ENCODE peak calls at places on chromosomes 12 and 14, in eight cellular contexts. One of them, this sample, is unnamed.
A peak's percentile ranks its signal among the peaks of the same experiment; 100 is the strongest.

GRCh38 chr12:5154091-5154490 is 110.4 kb downstream of the KCNA5 start:
- DNase-seq in stimulated activated CD4-positive, alpha-beta T cell treated with anti-CD3 and anti-CD28 coated beads, Interleukin-4, amount 100 ng/mL, for 48 hours: no peak
- DNase-seq in esophagus squamous epithelium: no peak
- DNase-seq in activated naive CD4-positive, alpha-beta T cell: no peak
- DNase-seq in CD8-positive, alpha-beta memory T cell: no peak
- DNase-seq in stimulated activated naive B cell treated with anti-CD40 and anti-IgM and Interleukin-4, amounts not matched to agents 10 μg/mL and 1 μg/mL and 100 μg/mL, for 72 hours: no peak
- DNase-seq in T-helper 1 cell: no peak
- DNase-seq in T1000: no peak
- DNase-seq in this sample: no peak

GRCh38 chr12:92971869-92972524 is 42.9 kb upstream of the EEA1 start:
- DNase-seq in activated naive CD4-positive, alpha-beta T cell: no peak
- DNase-seq in T1000: no peak
- DNase-seq in T-helper 1 cell: no peak
- DNase-seq in stimulated activated naive B cell treated with anti-CD40 and anti-IgM and Interleukin-4, amounts not matched to agents 10 μg/mL and 1 μg/mL and 100 μg/mL, for 72 hours: no peak
- DNase-seq in esophagus squamous epithelium: no peak
- DNase-seq in CD8-positive, alpha-beta memory T cell: no peak
- DNase-seq in stimulated activated CD4-positive, alpha-beta T cell treated with anti-CD3 and anti-CD28 coated beads, Interleukin-4, amount 100 ng/mL, for 48 hours: no peak
- DNase-seq in this sample: peak; percentile 89

GRCh38 chr14:101008631-101009336 is 105.3 kb upstream of the RTL1 start:
- DNase-seq in activated naive CD4-positive, alpha-beta T cell: no peak
- DNase-seq in T-helper 1 cell: no peak
- DNase-seq in stimulated activated naive B cell treated with anti-CD40 and anti-IgM and Interleukin-4, amounts not matched to agents 10 μg/mL and 1 μg/mL and 100 μg/mL, for 72 hours: no peak
- DNase-seq in stimulated activated CD4-positive, alpha-beta T cell treated with anti-CD3 and anti-CD28 coated beads, Interleukin-4, amount 100 ng/mL, for 48 hours: no peak
- DNase-seq in esophagus squamous epithelium: no peak
- DNase-seq in T1000: no peak
- DNase-seq in CD8-positive, alpha-beta memory T cell: no peak
- DNase-seq in this sample: no peak

GRCh38 chr12:130127909-130128763 is 34.1 kb upstream of the FZD10 start:
- DNase-seq in stimulated activated CD4-positive, alpha-beta T cell treated with anti-CD3 and anti-CD28 coated beads, Interleukin-4, amount 100 ng/mL, for 48 hours: no peak
- DNase-seq in activated naive CD4-positive, alpha-beta T cell: no peak
- DNase-seq in stimulated activated naive B cell treated with anti-CD40 and anti-IgM and Interleukin-4, amounts not matched to agents 10 μg/mL and 1 μg/mL and 100 μg/mL, for 72 hours: no peak
- DNase-seq in T-helper 1 cell: no peak
- DNase-seq in T1000: no peak
- DNase-seq in esophagus squamous epithelium: no peak
- DNase-seq in CD8-positive, alpha-beta memory T cell: no peak
- DNase-seq in this sample: no peak

GRCh38 chr12:84874125-84874824 is 38.3 kb downstream of the SLC6A15 start:
- DNase-seq in activated naive CD4-positive, alpha-beta T cell: no peak
- DNase-seq in T-helper 1 cell: no peak
- DNase-seq in stimulated activated CD4-positive, alpha-beta T cell treated with anti-CD3 and anti-CD28 coated beads, Interleukin-4, amount 100 ng/mL, for 48 hours: no peak
- DNase-seq in CD8-positive, alpha-beta memory T cell: peak; percentile 24
- DNase-seq in esophagus squamous epithelium: no peak
- DNase-seq in T1000: no peak
- DNase-seq in stimulated activated naive B cell treated with anti-CD40 and anti-IgM and Interleukin-4, amounts not matched to agents 10 μg/mL and 1 μg/mL and 100 μg/mL, for 72 hours: no peak
- DNase-seq in this sample: peak; percentile 82

GRCh38 chr14:58907803-58908202 is 270.0 kb downstream of the DACT1 start:
- DNase-seq in T-helper 1 cell: no peak
- DNase-seq in activated naive CD4-positive, alpha-beta T cell: no peak
- DNase-seq in stimulated activated CD4-positive, alpha-beta T cell treated with anti-CD3 and anti-CD28 coated beads, Interleukin-4, amount 100 ng/mL, for 48 hours: no peak
- DNase-seq in T1000: no peak
- DNase-seq in esophagus squamous epithelium: no peak
- DNase-seq in CD8-positive, alpha-beta memory T cell: no peak
- DNase-seq in stimulated activated naive B cell treated with anti-CD40 and anti-IgM and Interleukin-4, amounts not matched to agents 10 μg/mL and 1 μg/mL and 100 μg/mL, for 72 hours: no peak
- DNase-seq in this sample: no peak

GRCh38 chr14:91358654-91359210 is 58.9 kb downstream of the CCDC88C start:
- DNase-seq in stimulated activated naive B cell treated with anti-CD40 and anti-IgM and Interleukin-4, amounts not matched to agents 10 μg/mL and 1 μg/mL and 100 μg/mL, for 72 hours: no peak
- DNase-seq in T1000: no peak
- DNase-seq in activated naive CD4-positive, alpha-beta T cell: no peak
- DNase-seq in stimulated activated CD4-positive, alpha-beta T cell treated with anti-CD3 and anti-CD28 coated beads, Interleukin-4, amount 100 ng/mL, for 48 hours: no peak
- DNase-seq in esophagus squamous epithelium: no peak
- DNase-seq in T-helper 1 cell: no peak
- DNase-seq in CD8-positive, alpha-beta memory T cell: no peak
- DNase-seq in this sample: no peak

GRCh38 chr12:48189331-48190125 is 6.1 kb downstream of the CCDC184 start:
- DNase-seq in stimulated activated CD4-positive, alpha-beta T cell treated with anti-CD3 and anti-CD28 coated beads, Interleukin-4, amount 100 ng/mL, for 48 hours: no peak
- DNase-seq in stimulated activated naive B cell treated with anti-CD40 and anti-IgM and Interleukin-4, amounts not matched to agents 10 μg/mL and 1 μg/mL and 100 μg/mL, for 72 hours: peak; percentile 45
- DNase-seq in CD8-positive, alpha-beta memory T cell: peak; percentile 61
- DNase-seq in T1000: peak; percentile 68
- DNase-seq in activated naive CD4-positive, alpha-beta T cell: peak; percentile 18
- DNase-seq in esophagus squamous epithelium: no peak
- DNase-seq in T-helper 1 cell: peak; percentile 31
- DNase-seq in this sample: peak; percentile 79

GRCh38 chr12:64269161-64269560 is 47.1 kb upstream of the KICS2 start:
- DNase-seq in activated naive CD4-positive, alpha-beta T cell: no peak
- DNase-seq in stimulated activated CD4-positive, alpha-beta T cell treated with anti-CD3 and anti-CD28 coated beads, Interleukin-4, amount 100 ng/mL, for 48 hours: no peak
- DNase-seq in esophagus squamous epithelium: no peak
- DNase-seq in stimulated activated naive B cell treated with anti-CD40 and anti-IgM and Interleukin-4, amounts not matched to agents 10 μg/mL and 1 μg/mL and 100 μg/mL, for 72 hours: no peak
- DNase-seq in T1000: no peak
- DNase-seq in CD8-positive, alpha-beta memory T cell: no peak
- DNase-seq in T-helper 1 cell: no peak
- DNase-seq in this sample: no peak

GRCh38 chr12:93667672-93668071 is 9.5 kb upstream of the CRADD start:
- DNase-seq in stimulated activated naive B cell treated with anti-CD40 and anti-IgM and Interleukin-4, amounts not matched to agents 10 μg/mL and 1 μg/mL and 100 μg/mL, for 72 hours: no peak
- DNase-seq in activated naive CD4-positive, alpha-beta T cell: no peak
- DNase-seq in CD8-positive, alpha-beta memory T cell: no peak
- DNase-seq in T-helper 1 cell: no peak
- DNase-seq in esophagus squamous epithelium: no peak
- DNase-seq in T1000: no peak
- DNase-seq in stimulated activated CD4-positive, alpha-beta T cell treated with anti-CD3 and anti-CD28 coated beads, Interleukin-4, amount 100 ng/mL, for 48 hours: no peak
- DNase-seq in this sample: peak; percentile 43

GRCh38 chr12:12513416-12514006 is 49.2 kb downstream of the DUSP16 start:
- DNase-seq in CD8-positive, alpha-beta memory T cell: no peak
- DNase-seq in T1000: no peak
- DNase-seq in activated naive CD4-positive, alpha-beta T cell: no peak
- DNase-seq in stimulated activated CD4-positive, alpha-beta T cell treated with anti-CD3 and anti-CD28 coated beads, Interleukin-4, amount 100 ng/mL, for 48 hours: no peak
- DNase-seq in T-helper 1 cell: no peak
- DNase-seq in esophagus squamous epithelium: no peak
- DNase-seq in stimulated activated naive B cell treated with anti-CD40 and anti-IgM and Interleukin-4, amounts not matched to agents 10 μg/mL and 1 μg/mL and 100 μg/mL, for 72 hours: no peak
- DNase-seq in this sample: no peak

GRCh38 chr12:57342207-57342691 is 88.6 kb downstream of the R3HDM2 start:
- DNase-seq in activated naive CD4-positive, alpha-beta T cell: no peak
- DNase-seq in stimulated activated CD4-positive, alpha-beta T cell treated with anti-CD3 and anti-CD28 coated beads, Interleukin-4, amount 100 ng/mL, for 48 hours: no peak
- DNase-seq in T1000: no peak
- DNase-seq in esophagus squamous epithelium: no peak
- DNase-seq in T-helper 1 cell: no peak
- DNase-seq in CD8-positive, alpha-beta memory T cell: no peak
- DNase-seq in stimulated activated naive B cell treated with anti-CD40 and anti-IgM and Interleukin-4, amounts not matched to agents 10 μg/mL and 1 μg/mL and 100 μg/mL, for 72 hours: no peak
- DNase-seq in this sample: peak; percentile 61

GRCh38 chr14:23411563-23412525 is 3.8 kb upstream of the MYH6 start:
- DNase-seq in T1000: no peak
- DNase-seq in stimulated activated CD4-positive, alpha-beta T cell treated with anti-CD3 and anti-CD28 coated beads, Interleukin-4, amount 100 ng/mL, for 48 hours: no peak
- DNase-seq in CD8-positive, alpha-beta memory T cell: no peak
- DNase-seq in activated naive CD4-positive, alpha-beta T cell: no peak
- DNase-seq in esophagus squamous epithelium: no peak
- DNase-seq in stimulated activated naive B cell treated with anti-CD40 and anti-IgM and Interleukin-4, amounts not matched to agents 10 μg/mL and 1 μg/mL and 100 μg/mL, for 72 hours: no peak
- DNase-seq in T-helper 1 cell: no peak
- DNase-seq in this sample: no peak

GRCh38 chr12:7905071-7905470 is 30.9 kb downstream of the SLC2A3 start:
- DNase-seq in T1000: no peak
- DNase-seq in esophagus squamous epithelium: no peak
- DNase-seq in T-helper 1 cell: no peak
- DNase-seq in activated naive CD4-positive, alpha-beta T cell: no peak
- DNase-seq in stimulated activated naive B cell treated with anti-CD40 and anti-IgM and Interleukin-4, amounts not matched to agents 10 μg/mL and 1 μg/mL and 100 μg/mL, for 72 hours: no peak
- DNase-seq in stimulated activated CD4-positive, alpha-beta T cell treated with anti-CD3 and anti-CD28 coated beads, Interleukin-4, amount 100 ng/mL, for 48 hours: no peak
- DNase-seq in CD8-positive, alpha-beta memory T cell: no peak
- DNase-seq in this sample: peak; percentile 42

GRCh38 chr12:124388679-124389536 is 94.0 kb downstream of the RFLNA start:
- DNase-seq in T-helper 1 cell: peak; percentile 63
- DNase-seq in activated naive CD4-positive, alpha-beta T cell: no peak
- DNase-seq in stimulated activated CD4-positive, alpha-beta T cell treated with anti-CD3 and anti-CD28 coated beads, Interleukin-4, amount 100 ng/mL, for 48 hours: peak; percentile 61
- DNase-seq in T1000: peak; percentile 48
- DNase-seq in esophagus squamous epithelium: no peak
- DNase-seq in stimulated activated naive B cell treated with anti-CD40 and anti-IgM and Interleukin-4, amounts not matched to agents 10 μg/mL and 1 μg/mL and 100 μg/mL, for 72 hours: peak; percentile 54
- DNase-seq in CD8-positive, alpha-beta memory T cell: peak; percentile 67
- DNase-seq in this sample: peak; percentile 86

GRCh38 chr12:70365648-70366518 is at the start of gene KCNMB4:
- DNase-seq in T-helper 1 cell: peak; percentile 72
- DNase-seq in esophagus squamous epithelium: peak; percentile 5
- DNase-seq in stimulated activated CD4-positive, alpha-beta T cell treated with anti-CD3 and anti-CD28 coated beads, Interleukin-4, amount 100 ng/mL, for 48 hours: peak; percentile 72
- DNase-seq in stimulated activated naive B cell treated with anti-CD40 and anti-IgM and Interleukin-4, amounts not matched to agents 10 μg/mL and 1 μg/mL and 100 μg/mL, for 72 hours: peak; percentile 61
- DNase-seq in CD8-positive, alpha-beta memory T cell: peak; percentile 76
- DNase-seq in activated naive CD4-positive, alpha-beta T cell: peak; percentile 61
- DNase-seq in T1000: peak; percentile 96
- DNase-seq in this sample: peak; percentile 9

GRCh38 chr14:92663049-92663448 is 85.4 kb downstream of the LGMN start:
- DNase-seq in activated naive CD4-positive, alpha-beta T cell: no peak
- DNase-seq in CD8-positive, alpha-beta memory T cell: no peak
- DNase-seq in esophagus squamous epithelium: no peak
- DNase-seq in T1000: no peak
- DNase-seq in T-helper 1 cell: no peak
- DNase-seq in stimulated activated naive B cell treated with anti-CD40 and anti-IgM and Interleukin-4, amounts not matched to agents 10 μg/mL and 1 μg/mL and 100 μg/mL, for 72 hours: no peak
- DNase-seq in stimulated activated CD4-positive, alpha-beta T cell treated with anti-CD3 and anti-CD28 coated beads, Interleukin-4, amount 100 ng/mL, for 48 hours: no peak
- DNase-seq in this sample: no peak

This sample was measured in fibroblast of the aortic adventitia.